ENCODE peak calls at places on chromosome 2, in eight cellular contexts. B is HuH-7.5; O is CD8-positive, alpha-beta T cell; N is activated B cell treated with CpG ODN at 0.5 μM for 24 hours; M is Caki2; Z is EL; H is hepatocyte; I is T-cell. J is an unnamed sample.

GRCh38 chr2:8393506-8393905 is 288.4 kb upstream of the ID2 start:
- DNase-seq in N (no peak), B (no peak), I (no peak), H (no peak), Z (no peak), O (no peak), M (no peak), J (no peak)

GRCh38 chr2:158202151-158202778 is 100.6 kb downstream of the UPP2 start:
- DNase-seq in Z (peak), N (no peak), B (no peak), I (no peak), H (peak), O (no peak), M (no peak), J (no peak)

GRCh38 chr2:108263425-108263824 is 23.7 kb downstream of the SULT1C3 start:
- DNase-seq in N (no peak), Z (no peak), O (no peak), M (no peak), H (no peak), I (no peak), B (no peak), J (no peak)

GRCh38 chr2:239319261-239319661 is 81.6 kb downstream of the HDAC4 start:
- DNase-seq in Z (peak), B (no peak), I (no peak), N (no peak), H (no peak), O (no peak), M (peak), J (no peak)

GRCh38 chr2:159362816-159363251 is 76.3 kb upstream of the WDSUB1 start:
- DNase-seq in M (peak), O (no peak), N (no peak), I (no peak), Z (peak), H (peak), B (no peak), J (no peak)

GRCh38 chr2:22221006-22221405 is 1097.2 kb downstream of the TDRD15 start:
- DNase-seq in Z (no peak), M (no peak), N (no peak), B (no peak), O (no peak), H (no peak), I (no peak), J (no peak)

GRCh38 chr2:128786296-128786695 is 467.6 kb upstream of the HS6ST1 start:
- DNase-seq in M (no peak), H (no peak), B (no peak), I (no peak), N (no peak), O (no peak), Z (no peak), J (peak)

GRCh38 chr2:36662638-36663037 is 33.9 kb upstream of the VIT start:
- DNase-seq in O (no peak), N (no peak), H (no peak), M (no peak), Z (no peak), I (no peak), B (no peak), J (no peak)

GRCh38 chr2:28152585-28153284 is 239.9 kb upstream of the FOSL2 start:
- DNase-seq in O (no peak), B (no peak), H (no peak), Z (peak), N (no peak), M (peak), I (no peak), J (no peak)

GRCh38 chr2:212359425-212360067 is 179.1 kb downstream of the ERBB4 start:
- DNase-seq in N (no peak), B (peak), O (no peak), M (no peak), H (peak), I (no peak), Z (no peak), J (peak)

GRCh38 chr2:12701786-12702660 is 14.7 kb upstream of the TRIB2 start:
- DNase-seq in Z (peak), I (no peak), O (no peak), N (no peak), M (no peak), B (no peak), H (no peak), J (no peak)

GRCh38 chr2:134308474-134309385 is 54.9 kb downstream of the MGAT5 start:
- DNase-seq in N (no peak), Z (no peak), M (no peak), O (no peak), I (no peak), H (no peak), B (no peak), J (no peak)

GRCh38 chr2:64749446-64749845 is 95.7 kb upstream of the SERTAD2 start:
- DNase-seq in M (no peak), H (no peak), N (no peak), O (no peak), B (no peak), I (no peak), Z (no peak), J (no peak)

GRCh38 chr2:101006065-101006715 is 4.1 kb downstream of the RPL31 start:
- DNase-seq in I (no peak), Z (no peak), N (no peak), O (no peak), M (no peak), B (no peak), H (no peak), J (no peak)